ENCODE peak calls at places on chromosomes 1 and 21, in four cellular contexts. F is GM12891, U is K562, Y is GM12878. V is an unnamed sample.

GRCh38 chr1:161265305-161265704 is 6.8 kb downstream of the PCP4L1 start:
- DNase-seq in F (no peak), U (no peak), Y (no peak), V (no peak)

GRCh38 chr1:79777481-79778219 is 771.1 kb upstream of the ADGRL4 start:
- DNase-seq in F (peak), U (no peak), Y (peak), V (no peak)

GRCh38 chr1:183291802-183292515 is 105.9 kb downstream of the LAMC2 start:
- DNase-seq in F (no peak), U (no peak), Y (no peak), V (no peak)

GRCh38 chr1:166490437-166490784 is 323.6 kb upstream of the FAM78B start:
- DNase-seq in F (no peak), U (no peak), Y (no peak), V (no peak)

GRCh38 chr21:14751602-14752001 is 205.5 kb upstream of the SAMSN1 start:
- DNase-seq in F (no peak), U (no peak), Y (no peak), V (no peak)

GRCh38 chr1:42756956-42757891 is 9.6 kb downstream of the P3H1 start:
- DNase-seq in F (no peak), U (peak), Y (no peak), V (peak)

GRCh38 chr21:36829116-36829515 is 130.2 kb downstream of the SIM2 start:
- DNase-seq in F (no peak), U (no peak), Y (no peak), V (no peak)

GRCh38 chr1:51519857-51520699 is 1.0 kb upstream of the EPS15 start:
- DNase-seq in F (no peak), U (peak), Y (no peak), V (no peak)

GRCh38 chr1:98366343-98366742 is 295.2 kb upstream of the SNX7 start:
- DNase-seq in F (no peak), U (no peak), Y (no peak), V (no peak)

GRCh38 chr1:11652203-11652780 is 1.9 kb downstream of the FBXO2 start:
- DNase-seq in F (no peak), U (no peak), Y (no peak), V (no peak)

GRCh38 chr1:40825430-40825778 is 36.8 kb downstream of the CITED4 start:
- DNase-seq in F (peak), U (no peak), Y (no peak), V (peak)

GRCh38 chr1:201326710-201327109 is 43.4 kb downstream of the PKP1 start:
- DNase-seq in F (no peak), U (no peak), Y (no peak), V (no peak)

GRCh38 chr1:170149971-170150370 is 4.2 kb downstream of the NTMT2 start:
- DNase-seq in F (no peak), U (no peak), Y (no peak), V (no peak)

GRCh38 chr1:173202430-173203145 is 4.5 kb downstream of the TNFSF4 start:
- DNase-seq in F (no peak), U (peak), Y (no peak), V (peak)

GRCh38 chr1:28915036-28915895 is 897 bp downstream of the EPB41 start:
- DNase-seq in F (peak), U (peak), Y (no peak), V (peak)

GRCh38 chr1:50841791-50842387 is 118.2 kb downstream of the FAF1 start:
- DNase-seq in F (no peak), U (no peak), Y (no peak), V (no peak)

GRCh38 chr1:53804791-53805505 is 33.1 kb downstream of the NDC1 start:
- DNase-seq in F (no peak), U (no peak), Y (no peak), V (no peak)

GRCh38 chr1:185939142-185939541 is 205.0 kb downstream of the HMCN1 start:
- DNase-seq in F (no peak), U (no peak), Y (no peak), V (no peak)

GRCh38 chr21:45030637-45031218 is 43.7 kb upstream of the ADARB1 start:
- DNase-seq in F (no peak), U (no peak), Y (no peak), V (no peak)

GRCh38 chr21:35909456-35910178 is 150.7 kb downstream of the SETD4 start:
- DNase-seq in F (no peak), U (no peak), Y (no peak), V (no peak)

GRCh38 chr1:242146640-242147039 is 147.7 kb upstream of the MAP1LC3C start:
- DNase-seq in F (no peak), U (no peak), Y (no peak), V (peak)

GRCh38 chr1:110267260-110267659 is 57.1 kb downstream of the KCNC4 start:
- DNase-seq in F (no peak), U (no peak), Y (no peak), V (no peak)

GRCh38 chr1:241323510-241323909 is 33.5 kb downstream of the RGS7 start:
- DNase-seq in F (no peak), U (peak), Y (no peak), V (no peak)

GRCh38 chr1:17725811-17726582 is 29.1 kb upstream of the ACTL8 start:
- DNase-seq in F (no peak), U (no peak), Y (no peak), V (no peak)

GRCh38 chr1:203797948-203798347 is 2.5 kb downstream of the ZBED6 start:
- DNase-seq in F (no peak), U (peak), Y (no peak), V (no peak)

GRCh38 chr21:45019076-45019886 is 55.1 kb upstream of the ADARB1 start:
- DNase-seq in F (no peak), U (no peak), Y (no peak), V (no peak)

GRCh38 chr1:108646661-108647269 is 14.1 kb downstream of the HENMT1 start:
- DNase-seq in F (no peak), U (peak), Y (no peak), V (peak)

GRCh38 chr1:203153051-203153988 is 22.3 kb downstream of the MYBPH start:
- DNase-seq in F (no peak), U (no peak), Y (no peak), V (no peak)

GRCh38 chr1:89274431-89274857 is 1.8 kb upstream of the GBP5 start:
- DNase-seq in F (no peak), U (no peak), Y (no peak), V (no peak)

GRCh38 chr1:207850621-207851407 is 60.1 kb downstream of the CD34 start:
- DNase-seq in F (no peak), U (no peak), Y (no peak), V (peak)

GRCh38 chr1:93668951-93669350 is 12.7 kb downstream of the BCAR3 start:
- DNase-seq in F (no peak), U (no peak), Y (no peak), V (no peak)

GRCh38 chr21:43694437-43695079 is 24.4 kb upstream of the PDXK start:
- DNase-seq in F (no peak), U (no peak), Y (no peak), V (no peak)

GRCh38 chr1:36755313-36756230 is 272.9 kb upstream of the CSF3R start:
- DNase-seq in F (no peak), U (no peak), Y (no peak), V (no peak)

GRCh38 chr21:46092026-46092764 is 5.7 kb upstream of the COL6A2 start:
- DNase-seq in F (peak), U (no peak), Y (no peak), V (no peak)

GRCh38 chr1:79646885-79647284 is 640.4 kb upstream of the ADGRL4 start:
- DNase-seq in F (no peak), U (no peak), Y (no peak), V (no peak)

GRCh38 chr21:21712761-21713558 is 714.8 kb downstream of the NCAM2 start:
- DNase-seq in F (no peak), U (no peak), Y (no peak), V (no peak)

GRCh38 chr1:169133228-169133576 is 26.7 kb downstream of the ATP1B1 start:
- DNase-seq in F (no peak), U (no peak), Y (no peak), V (no peak)

DNA sequence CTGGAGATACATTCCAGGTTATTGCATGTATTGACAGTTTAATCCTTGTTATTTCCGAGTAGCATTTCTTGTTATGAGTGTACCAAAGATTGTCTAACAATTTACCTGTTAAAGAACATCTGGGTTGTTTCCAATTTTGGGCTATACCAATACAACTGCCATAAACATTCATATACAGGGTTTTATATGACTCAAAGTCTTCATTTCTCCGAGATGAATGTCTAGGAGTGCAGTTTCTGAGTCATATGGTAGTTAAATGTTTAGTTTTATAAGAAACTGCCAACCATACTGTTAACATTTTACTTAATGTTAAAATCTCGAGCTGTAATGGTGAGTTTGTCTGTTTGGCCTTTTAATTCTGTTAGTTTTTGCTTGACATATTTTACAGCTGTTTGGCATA is 10.0 kb downstream of the RAB4A start:
- DNase-seq in F (no peak), U (no peak), Y (no peak), V (no peak)
- TF ChIP-seq SPI1 in F (no peak), U (no peak), Y (no peak), V (no peak)

GRCh38 chr1:31691951-31692350 is 11.9 kb downstream of the COL16A1 start:
- DNase-seq in F (no peak), U (no peak), Y (no peak), V (no peak)
- TF ChIP-seq SPI1 in F (no peak), U (no peak), Y (no peak), V (no peak)

GRCh38 chr1:157312270-157312812 is 174.1 kb upstream of the ETV3 start:
- DNase-seq in F (no peak), U (peak), Y (no peak), V (no peak)
- TF ChIP-seq SPI1 in F (no peak), U (no peak), Y (no peak), V (no peak)

GRCh38 chr1:44941424-44942324 is 44.7 kb downstream of the EIF2B3 start:
- DNase-seq in F (no peak), U (no peak), Y (no peak), V (no peak)
- TF ChIP-seq SPI1 in F (no peak), U (no peak), Y (no peak), V (no peak)

GRCh38 chr1:220182656-220183055 is 88.7 kb downstream of the IARS2 start:
- DNase-seq in F (no peak), U (no peak), Y (no peak), V (no peak)
- TF ChIP-seq SPI1 in F (no peak), U (no peak), Y (no peak), V (no peak)